ENCODE peak calls at places on chromosome 17, in nine cellular contexts. A is tibial artery, I is fibroblast of the aortic adventitia, X is SK-N-SH, D is gastrocnemius medialis, O is nephron progenitor cell, L is WTC11, N is BE2C, Z is heart left ventricle. P is an unnamed sample.

GRCh38 chr17:78547035-78547434 is 30.2 kb downstream of the DNAH17 start:
- DNase-seq in N (no peak), L (no peak), X (no peak), D (no peak), A (no peak), I (no peak), Z (no peak), O (no peak), P (no peak)

GRCh38 chr17:57481901-57482300 is 225.6 kb downstream of the MSI2 start:
- DNase-seq in I (peak; percentile 100), O (no peak), A (no peak), L (no peak), X (no peak), D (no peak), Z (no peak), N (no peak), P (no peak)

GRCh38 chr17:77140878-77141767 is at the start of gene SEC14L1:
- DNase-seq in X (peak; percentile 89), O (peak; percentile 61), A (peak; percentile 75), Z (peak; percentile 44), D (peak; percentile 74), L (peak; percentile 50), N (peak; percentile 69), I (peak; percentile 44), P (peak; percentile 43)

GRCh38 chr17:62703269-62703775 is 75.9 kb downstream of the MRC2 start:
- DNase-seq in Z (no peak), I (no peak), O (no peak), L (no peak), D (no peak), A (peak; percentile 69), X (no peak), N (peak; percentile 33), P (no peak)

GRCh38 chr17:10779607-10780006 is 24.3 kb downstream of the TMEM238L start:
- DNase-seq in O (no peak), Z (no peak), D (no peak), N (no peak), A (no peak), I (no peak), X (no peak), L (no peak), P (no peak)

GRCh38 chr17:41812176-41813038 is at the start of gene FKBP10:
- DNase-seq in N (peak; percentile 96), D (peak; percentile 26), X (peak; percentile 97), L (peak; percentile 90), A (peak; percentile 88), I (peak; percentile 87), O (peak; percentile 90), Z (peak; percentile 78), P (peak; percentile 65)

GRCh38 chr17:68437979-68438877 is 19.1 kb downstream of the WIPI1 start:
- DNase-seq in I (peak; percentile 53), L (no peak), A (peak; percentile 38), N (no peak), X (no peak), Z (peak; percentile 52), D (no peak), O (no peak), P (no peak)

GRCh38 chr17:31371511-31372097 is 19.9 kb upstream of the RAB11FIP4 start:
- DNase-seq in O (no peak), D (no peak), Z (no peak), X (no peak), N (no peak), I (peak; percentile 67), L (no peak), A (no peak), P (no peak)

GRCh38 chr17:78414178-78415162 is 36.0 kb downstream of the PGS1 start:
- DNase-seq in L (no peak), D (no peak), N (no peak), A (no peak), Z (no peak), X (no peak), O (no peak), I (no peak), P (no peak)

GRCh38 chr17:37082461-37082860 is 133.7 kb downstream of the AATF start:
- DNase-seq in A (no peak), N (no peak), O (no peak), Z (no peak), L (no peak), D (no peak), X (no peak), I (no peak), P (no peak)

GRCh38 chr17:3935825-3936355 is 19.6 kb upstream of the P2RX1 start:
- DNase-seq in N (no peak), I (peak; percentile 44), Z (no peak), L (no peak), D (no peak), A (no peak), X (no peak), O (no peak), P (no peak)

GRCh38 chr17:1999557-2000251 is 25.4 kb downstream of the RTN4RL1 start:
- DNase-seq in L (peak; percentile 38), X (peak; percentile 51), D (peak; percentile 73), N (peak; percentile 41), A (peak; percentile 78), Z (peak; percentile 63), I (peak; percentile 61), O (no peak), P (peak; percentile 77)

GRCh38 chr17:41959336-41960095 is 7.1 kb upstream of the CNP start:
- DNase-seq in L (peak; percentile 61), D (no peak), N (peak; percentile 83), I (peak; percentile 73), O (peak; percentile 40), A (no peak), Z (no peak), X (peak; percentile 73), P (peak; percentile 63)

DNA sequence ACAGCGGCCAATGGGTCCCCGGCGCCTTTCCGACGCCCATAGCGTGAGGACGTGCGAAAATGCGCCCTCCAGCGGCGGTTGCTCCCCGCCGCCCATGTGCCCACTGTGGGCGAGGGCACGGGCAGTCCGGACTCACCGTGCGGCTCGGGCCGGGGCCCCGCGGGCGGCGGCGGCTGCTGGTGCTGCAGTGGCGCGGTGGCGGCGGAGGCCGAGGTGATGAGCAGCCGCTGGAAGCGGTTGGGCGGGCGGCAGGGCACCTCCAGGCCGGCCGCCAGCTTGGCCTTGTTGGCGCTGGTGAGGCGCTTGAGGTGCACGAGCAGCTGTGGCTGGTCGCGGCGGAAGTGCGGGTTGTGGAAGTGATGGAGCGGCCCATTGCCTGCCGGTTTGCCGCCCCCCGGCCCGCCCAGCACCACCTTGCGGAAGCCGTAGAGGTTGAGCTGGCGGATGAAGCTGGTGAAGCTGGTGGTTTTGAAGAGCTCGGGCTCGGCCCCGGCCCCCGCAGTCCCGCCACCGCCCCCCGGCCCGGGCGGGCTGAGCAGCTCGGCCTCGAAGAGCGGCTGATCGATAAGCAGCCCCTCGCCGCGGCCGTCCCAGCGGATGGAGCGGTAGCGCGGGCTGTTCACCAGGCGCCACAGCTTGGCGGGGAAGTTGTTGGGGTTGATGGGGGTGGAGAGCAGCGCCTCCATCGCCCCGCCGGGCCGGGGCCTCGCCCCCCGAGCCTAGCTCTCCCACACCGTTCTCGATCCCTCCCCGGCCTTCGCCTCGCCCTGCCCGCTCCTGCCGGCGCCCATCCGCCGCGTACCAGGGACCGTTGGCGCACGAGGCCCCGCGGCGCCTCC is at the start of gene HSF5:
- DNase-seq in O (no peak), A (no peak), D (no peak), L (peak; percentile 78), X (peak; percentile 38), N (no peak), I (no peak), Z (no peak), P (peak; percentile 49)
- TF ChIP-seq CTCF in O (no peak), A (no peak), D (no peak), L (peak; percentile 47), X (no peak), N (no peak), I (no peak), Z (peak; percentile 13), P (peak; percentile 34)

GRCh38 chr17:7014261-7014994 is 2.0 kb downstream of the RNASEK start:
- DNase-seq in I (peak; percentile 94), O (peak; percentile 98), A (peak; percentile 99), X (peak; percentile 94), Z (peak; percentile 98), N (peak; percentile 94), D (peak; percentile 96), L (peak; percentile 94), P (peak; percentile 97)
- TF ChIP-seq CTCF in I (peak; percentile 69), O (peak; percentile 64), A (peak; percentile 80), X (peak; percentile 61), Z (peak; percentile 91), N (peak; percentile 34), D (peak; percentile 77), L (peak; percentile 65), P (peak; percentile 90)

GRCh38 chr17:75778861-75779249 is 5.8 kb upstream of the UNK start:
- DNase-seq in X (no peak), D (peak; percentile 44), L (peak; percentile 75), A (no peak), O (peak; percentile 50), N (no peak), I (no peak), Z (no peak), P (peak; percentile 76)

GRCh38 chr17:75777243-75777922 is 7.2 kb upstream of the UNK start:
- DNase-seq in N (no peak), A (no peak), I (peak; percentile 53), O (no peak), L (no peak), D (no peak), Z (no peak), X (no peak), P (no peak)

GRCh38 chr17:75779987-75780889 is 4.4 kb upstream of the UNK start:
- DNase-seq in A (no peak), N (no peak), L (no peak), I (no peak), Z (no peak), O (no peak), X (no peak), D (no peak), P (no peak)

GRCh38 chr17:75776399-75777242 is 8.0 kb upstream of the UNK start:
- DNase-seq in D (no peak), L (no peak), X (no peak), Z (no peak), A (peak; percentile 48), I (peak; percentile 40), N (no peak), O (no peak), P (no peak)

DNA sequence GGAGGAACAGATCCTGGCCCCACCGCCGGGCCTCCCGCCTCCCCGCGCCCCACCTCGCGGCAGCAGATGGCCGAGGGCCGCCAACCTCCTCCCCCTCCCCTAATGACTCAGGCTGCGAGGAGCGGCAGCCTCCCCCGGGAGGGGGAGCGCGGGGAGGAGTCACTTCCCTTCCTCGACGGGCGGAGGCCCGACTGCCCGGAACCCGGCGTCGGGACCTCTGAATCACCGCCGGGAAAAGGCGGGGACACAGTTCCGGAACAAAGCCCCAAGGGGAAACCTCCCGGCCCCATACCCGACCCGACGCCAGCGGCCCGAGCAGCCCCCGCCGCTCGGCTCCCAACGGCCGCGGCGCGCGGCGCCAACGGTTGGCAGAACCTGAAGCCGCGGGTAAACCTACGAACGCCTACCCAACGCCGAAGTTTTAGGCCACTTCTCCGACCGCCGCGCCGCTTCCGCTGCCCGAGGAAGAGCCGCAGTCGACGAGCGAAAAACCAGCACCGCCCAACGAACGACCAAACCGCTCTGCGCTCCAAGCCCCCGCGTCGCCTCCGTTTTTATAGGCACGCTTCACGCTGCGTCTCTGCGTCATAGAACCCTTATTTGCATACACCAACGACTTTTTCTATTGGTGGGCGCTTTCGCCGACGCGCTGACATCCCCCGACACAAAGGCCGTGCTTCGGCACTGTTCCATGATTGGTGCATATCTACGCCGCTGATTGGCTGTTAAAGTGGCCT is 5.2 kb upstream of the UNK start:
- DNase-seq in I (peak; percentile 100), N (peak; percentile 97), X (peak; percentile 95), A (peak; percentile 99), D (peak; percentile 98), O (peak; percentile 91), L (peak; percentile 94), Z (peak; percentile 98), P (peak; percentile 86)
- TF ChIP-seq CTCF in I (no peak), N (no peak), X (peak; percentile 7), A (no peak), D (no peak), O (no peak), L (peak; percentile 11), Z (peak; percentile 26), P (no peak)

GRCh38 chr17:55294042-55294751 is 29.4 kb downstream of the HLF start:
- DNase-seq in A (no peak), D (no peak), O (no peak), N (no peak), X (no peak), Z (no peak), L (no peak), I (no peak), P (no peak)
- TF ChIP-seq CTCF in A (no peak), D (no peak), O (no peak), N (no peak), X (no peak), Z (no peak), L (no peak), I (no peak), P (no peak)